ENCODE peak calls at places on chromosomes 6 and 20, in eight cellular contexts. W is mammary epithelial cell, A is aorta, C is dorsolateral prefrontal cortex, X is SJSA1, Q is fibroblast of lung, U is esophagus squamous epithelium, J is lower lobe of right lung. P is an unnamed sample.

GRCh38 chr6:95309545-95309944 is 267.8 kb upstream of the MANEA start:
- DNase-seq in C (no peak), X (no peak), J (no peak), A (no peak), U (no peak), W (no peak), Q (no peak), P (no peak)

GRCh38 chr6:15365273-15365687 is 119.4 kb downstream of the JARID2 start:
- DNase-seq in J (peak; percentile 88), U (peak; percentile 23), X (peak; percentile 86), A (peak; percentile 83), C (peak; percentile 49), W (peak; percentile 84), Q (peak; percentile 86), P (peak; percentile 78)

GRCh38 chr6:53611342-53611741 is 54.2 kb downstream of the KLHL31 start:
- DNase-seq in Q (peak; percentile 21), J (no peak), A (no peak), U (no peak), W (peak; percentile 95), C (no peak), X (no peak), P (no peak)

GRCh38 chr6:34595332-34596090 is 39.4 kb upstream of the SPDEF start:
- DNase-seq in W (peak; percentile 64), X (no peak), U (no peak), A (no peak), J (no peak), C (no peak), Q (peak; percentile 53), P (no peak)

GRCh38 chr6:95648636-95649035 is 71.3 kb downstream of the MANEA start:
- DNase-seq in J (no peak), W (no peak), Q (no peak), X (no peak), C (no peak), A (no peak), U (no peak), P (no peak)

GRCh38 chr20:2917266-2917665 is 44.0 kb downstream of the PTPRA start:
- DNase-seq in X (no peak), A (no peak), J (no peak), Q (no peak), U (no peak), W (no peak), C (no peak), P (no peak)

GRCh38 chr20:9927224-9927623 is 88.3 kb upstream of the PAK5 start:
- DNase-seq in A (no peak), Q (no peak), C (no peak), J (no peak), U (no peak), W (peak; percentile 84), X (no peak), P (no peak)

GRCh38 chr6:134882426-134883038 is 67.4 kb downstream of the ALDH8A1 start:
- DNase-seq in X (peak; percentile 53), Q (peak; percentile 61), A (peak; percentile 84), C (peak; percentile 66), U (no peak), W (peak; percentile 67), J (peak; percentile 56), P (no peak)

GRCh38 chr6:133754298-133754697 is 134.6 kb upstream of the TCF21 start:
- DNase-seq in A (no peak), C (no peak), W (no peak), J (no peak), U (no peak), X (no peak), Q (no peak), P (no peak)

GRCh38 chr6:133752129-133752528 is 136.8 kb upstream of the TCF21 start:
- DNase-seq in Q (no peak), A (no peak), C (no peak), W (no peak), X (no peak), U (no peak), J (no peak), P (no peak)

GRCh38 chr6:133757330-133757729 is 131.6 kb upstream of the TCF21 start:
- DNase-seq in U (no peak), C (no peak), A (no peak), W (no peak), X (no peak), Q (peak; percentile 23), J (no peak), P (no peak)

GRCh38 chr6:133761706-133762105 is 127.2 kb upstream of the TCF21 start:
- DNase-seq in J (no peak), C (no peak), A (no peak), Q (peak; percentile 73), X (no peak), W (peak; percentile 15), U (no peak), P (no peak)

DNA sequence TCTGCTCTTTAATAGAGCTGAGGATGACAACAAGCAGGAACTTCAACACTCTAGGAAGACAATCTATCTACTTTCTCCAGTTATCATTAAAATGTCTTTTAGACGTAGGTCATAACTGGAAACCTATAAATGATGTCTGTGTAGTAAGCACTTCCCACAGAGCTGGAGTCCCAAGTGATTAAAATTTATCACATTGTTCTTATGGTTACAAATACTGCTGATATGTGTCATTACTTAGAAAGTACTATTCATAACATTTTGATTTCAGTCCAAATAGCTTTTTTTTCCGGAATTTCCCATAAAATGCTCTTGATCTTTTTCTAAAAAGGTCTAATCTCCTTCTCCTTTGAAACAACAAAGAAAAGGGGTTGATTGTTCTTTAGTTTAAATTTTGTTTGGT is 132.9 kb upstream of the TCF21 start:
- DNase-seq in Q (peak; percentile 59), A (no peak), J (no peak), C (no peak), W (no peak), X (no peak), U (no peak), P (no peak)
- H3K27ac ChIP-seq in Q (no peak overlapping the region), A (no peak overlapping the region), J (peak overlapping the region; percentile 48), C (no peak overlapping the region), W (no peak overlapping the region), X (no peak overlapping the region), U (peak overlapping the region; percentile 67), P (peak overlapping the region; percentile 62)

GRCh38 chr6:144660545-144660944 is 375.4 kb downstream of the UTRN start:
- DNase-seq in X (no peak), U (no peak), Q (no peak), A (no peak), W (no peak), C (no peak), J (no peak), P (no peak)

GRCh38 chr6:144659202-144659731 is 374.1 kb downstream of the UTRN start:
- DNase-seq in Q (peak; percentile 44), C (no peak), A (no peak), W (no peak), X (peak; percentile 51), J (no peak), U (no peak), P (no peak)

GRCh38 chr6:144659735-144660246 is 374.7 kb downstream of the UTRN start:
- DNase-seq in J (no peak), X (no peak), U (no peak), Q (peak; percentile 27), A (no peak), W (no peak), C (no peak), P (no peak)

GRCh38 chr6:144655376-144655775 is 370.2 kb downstream of the UTRN start:
- DNase-seq in W (no peak), J (no peak), U (no peak), X (no peak), C (no peak), A (no peak), Q (peak; percentile 25), P (no peak)

DNA sequence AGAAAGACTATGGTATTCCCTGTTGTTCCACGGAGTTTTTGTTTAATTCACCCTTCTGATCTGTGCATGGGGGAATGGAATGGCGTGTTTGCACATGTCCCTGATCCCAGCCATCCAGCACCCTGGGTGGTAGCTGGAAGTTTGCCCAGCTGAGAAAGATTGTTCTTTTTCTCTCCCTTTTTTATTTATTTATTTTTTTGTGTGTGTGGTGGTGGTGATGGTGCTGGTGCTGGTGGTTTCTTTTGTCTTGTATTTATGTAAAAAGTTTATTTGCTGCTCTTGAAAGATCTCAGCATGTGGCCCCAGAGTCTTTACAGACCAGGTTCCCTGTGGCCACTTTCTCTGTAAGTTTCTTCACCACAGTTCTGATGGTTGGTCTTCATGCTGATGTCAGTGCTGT is 372.6 kb downstream of the UTRN start:
- DNase-seq in W (peak; percentile 28), A (no peak), J (no peak), X (peak; percentile 96), C (no peak), U (no peak), Q (peak; percentile 21), P (no peak)
- H3K4me3 ChIP-seq in W (no peak overlapping the region), A (no peak overlapping the region), J (no peak overlapping the region), X (no peak overlapping the region), C (no peak overlapping the region), U (no peak overlapping the region), Q (no peak overlapping the region), P (no peak overlapping the region)

DNA sequence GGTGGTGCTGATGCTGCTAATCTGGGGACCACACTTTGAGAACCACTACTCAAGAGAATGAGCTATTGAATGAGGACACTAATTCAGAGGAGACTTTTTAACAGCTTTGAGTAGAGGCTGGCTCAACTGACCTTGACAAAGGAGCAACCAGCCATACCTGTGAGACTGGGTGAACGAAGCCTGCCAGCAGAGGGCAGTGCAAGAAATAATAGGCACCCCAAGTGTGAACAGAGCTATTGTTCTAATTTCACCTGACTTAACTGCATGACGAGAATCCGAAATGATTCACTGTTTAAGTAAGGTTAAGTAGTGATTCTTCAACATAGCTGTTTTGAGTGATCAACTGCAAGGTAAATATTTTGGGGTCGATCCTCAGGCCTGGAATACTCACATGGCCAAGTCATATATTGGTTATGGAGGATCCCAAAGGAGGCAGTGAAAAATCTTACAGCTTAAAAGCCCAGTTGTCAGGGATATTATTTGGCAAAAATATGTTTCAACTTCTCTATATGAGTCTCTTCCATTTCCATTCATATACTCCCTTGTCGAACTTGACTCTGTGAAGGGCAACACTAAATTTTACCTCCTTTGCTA is 550.5 kb upstream of the MARCKS start:
- DNase-seq in C (peak; percentile 34), A (peak; percentile 78), W (peak; percentile 62), Q (peak; percentile 26), U (no peak), J (peak; percentile 74), X (peak; percentile 45), P (peak; percentile 68)
- H3K27ac ChIP-seq in C (no peak overlapping the region), A (no peak overlapping the region), W (no peak overlapping the region), Q (no peak overlapping the region), U (no peak overlapping the region), J (no peak overlapping the region), X (no peak overlapping the region), P (no peak overlapping the region)

GRCh38 chr6:156807795-156808194 is 30.6 kb downstream of the ARID1B start:
- DNase-seq in Q (no peak), A (no peak), X (no peak), J (no peak), C (no peak), W (no peak), U (no peak), P (no peak)

GRCh38 chr6:156807028-156807427 is 29.9 kb downstream of the ARID1B start:
- DNase-seq in U (no peak), J (no peak), W (no peak), C (no peak), X (no peak), Q (no peak), A (no peak), P (no peak)

GRCh38 chr6:156808287-156808686 is 31.1 kb downstream of the ARID1B start:
- DNase-seq in Q (peak; percentile 36), A (no peak), U (no peak), W (no peak), X (no peak), J (no peak), C (peak; percentile 39), P (no peak)

GRCh38 chr6:156809034-156809433 is 31.9 kb downstream of the ARID1B start:
- DNase-seq in Q (peak; percentile 37), U (no peak), C (no peak), W (no peak), J (no peak), A (no peak), X (no peak), P (no peak)

DNA sequence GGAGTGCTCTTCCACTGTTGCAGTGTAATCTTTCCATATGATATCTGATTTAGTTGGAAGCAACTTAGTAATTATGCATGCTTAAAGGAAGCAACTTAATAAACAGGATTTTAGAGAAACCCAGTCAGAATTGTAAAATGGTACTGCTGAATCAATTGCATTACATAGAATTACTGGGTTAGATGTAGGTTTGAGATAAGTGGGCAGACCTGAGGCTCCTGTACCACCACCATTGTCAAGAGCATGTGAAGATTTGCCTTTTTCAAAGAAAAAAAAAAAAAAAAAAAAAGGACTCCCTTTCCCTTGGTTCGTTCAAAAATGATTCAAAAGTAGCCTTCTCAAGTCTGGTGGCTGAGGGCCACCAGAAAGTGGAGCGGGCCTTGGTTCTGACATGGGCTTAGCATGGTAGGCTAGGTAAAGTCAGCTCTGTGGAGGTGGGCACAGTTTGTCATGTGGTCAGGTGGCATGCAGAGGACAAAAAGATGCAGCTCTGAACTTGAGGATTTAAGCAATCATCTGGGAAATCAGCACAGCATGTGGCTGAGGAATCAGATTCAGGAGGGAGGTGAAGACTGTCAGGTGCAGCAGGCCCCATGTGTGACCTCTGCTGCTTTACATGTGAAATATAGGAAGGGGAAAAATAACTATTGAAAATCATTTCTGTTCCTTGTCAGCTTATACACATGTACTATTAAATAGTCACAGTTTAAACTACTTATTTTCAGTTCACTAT is 32.4 kb downstream of the ARID1B start:
- DNase-seq in Q (no peak), U (no peak), J (no peak), A (no peak), C (no peak), W (no peak), X (no peak), P (no peak)
- H3K4me3 ChIP-seq in Q (no peak overlapping the region), U (no peak overlapping the region), J (no peak overlapping the region), A (no peak overlapping the region), C (no peak overlapping the region), W (no peak overlapping the region), X (no peak overlapping the region), P (no peak overlapping the region)

P was measured in upper lobe of right lung.